ENCODE peak calls at places on chromosomes 4 and X, in six cellular contexts. O, H, B, X, R and L are unnamed samples.

GRCh38 chr4:153257151-153257620 is 52.9 kb downstream of the TRIM2 start:
- DNase-seq in O (peak), H (no peak), B (peak), X (peak), R (peak), L (no peak)

GRCh38 chr4:1055721-1056590 is 44.5 kb downstream of the FGFRL1 start:
- DNase-seq in O (peak), H (no peak), B (peak), X (peak), R (no peak), L (peak)

GRCh38 chr4:121656269-121656641 is 40.5 kb downstream of the ANXA5 start:
- DNase-seq in O (peak), H (peak), B (peak), X (peak), R (no peak), L (no peak)

GRCh38 chrX:24301060-24301459 is 12.8 kb downstream of the SUPT20HL2 start:
- DNase-seq in O (peak), H (no peak), B (peak), X (no peak), R (no peak), L (no peak)

GRCh38 chrX:134144231-134144630 is 92.8 kb upstream of the CCDC160 start:
- DNase-seq in O (peak), H (no peak), B (peak), X (peak), R (no peak), L (no peak)

GRCh38 chr4:147078875-147079658 is 133.4 kb upstream of the TTC29 start:
- DNase-seq in O (peak), H (no peak), B (no peak), X (no peak), R (no peak), L (no peak)

GRCh38 chrX:43953218-43953617 is 20.0 kb downstream of the NDP start:
- DNase-seq in O (no peak), H (no peak), B (peak), X (no peak), R (no peak), L (no peak)

GRCh38 chr4:95215991-95216605 is 332.7 kb downstream of the UNC5C start:
- DNase-seq in O (peak), H (no peak), B (no peak), X (no peak), R (no peak), L (no peak)

GRCh38 chrX:136065044-136065671 is 79.9 kb downstream of the SLC9A6 start:
- DNase-seq in O (peak), H (peak), B (peak), X (peak), R (no peak), L (no peak)

GRCh38 chrX:79095441-79096338 is 48.8 kb upstream of the GPR174 start:
- DNase-seq in O (no peak), H (no peak), B (no peak), X (no peak), R (no peak), L (no peak)

GRCh38 chr4:153759407-153760226 is at the start of gene RNF175:
- DNase-seq in O (peak), H (no peak), B (no peak), X (peak), R (peak), L (no peak)

GRCh38 chr4:52641853-52642563 is 17.1 kb downstream of the USP46 start:
- DNase-seq in O (no peak), H (no peak), B (peak), X (peak), R (no peak), L (no peak)

GRCh38 chrX:10569946-10570345 is 50.4 kb downstream of the MID1 start:
- DNase-seq in O (peak), H (no peak), B (peak), X (no peak), R (no peak), L (no peak)

GRCh38 chr4:55297346-55297745 is 48.7 kb upstream of the SRD5A3 start:
- DNase-seq in O (no peak), H (no peak), B (peak), X (no peak), R (no peak), L (no peak)

GRCh38 chr4:82643994-82644730 is 82.4 kb upstream of the TMEM150C start:
- DNase-seq in O (peak), H (no peak), B (peak), X (no peak), R (no peak), L (no peak)

GRCh38 chrX:150692837-150693781 is at the start of gene MTMR1:
- DNase-seq in O (no peak), H (no peak), B (no peak), X (peak), R (no peak), L (peak)

GRCh38 chr4:8228319-8229250 is 29.5 kb downstream of the SH3TC1 start:
- DNase-seq in O (peak), H (peak), B (peak), X (peak), R (no peak), L (no peak)

GRCh38 chr4:100657187-100657586 is 139.4 kb upstream of the EMCN start:
- DNase-seq in O (peak), H (no peak), B (peak), X (no peak), R (no peak), L (no peak)

GRCh38 chrX:132393090-132393884 is 95.6 kb downstream of the MBNL3 start:
- DNase-seq in O (no peak), H (no peak), B (no peak), X (no peak), R (no peak), L (no peak)

GRCh38 chrX:94932278-94932965 is 1258.4 kb downstream of the FAM133A start:
- DNase-seq in O (no peak), H (no peak), B (no peak), X (no peak), R (no peak), L (no peak)

GRCh38 chrX:19955306-19955705 is 35.6 kb downstream of the BCLAF3 start:
- DNase-seq in O (no peak), H (no peak), B (no peak), X (no peak), R (no peak), L (no peak)

GRCh38 chr4:169440446-169440845 is 169.7 kb upstream of the SH3RF1 start:
- DNase-seq in O (no peak), H (peak), B (no peak), X (no peak), R (no peak), L (no peak)

GRCh38 chr4:139018501-139018900 is 2.9 kb downstream of the NOCT start:
- DNase-seq in O (no peak), H (no peak), B (no peak), X (no peak), R (no peak), L (no peak)

GRCh38 chr4:100738388-100739165 is 220.8 kb upstream of the EMCN start:
- DNase-seq in O (peak), H (no peak), B (peak), X (no peak), R (no peak), L (no peak)